ENCODE peak calls at places on chromosomes 6 and 20, in five cellular contexts. O is aorta, N is tibial nerve, U is A549, J is body of pancreas. D is an unnamed sample. For H3K4me1, the result is how much of the 10 kb centered on the place peaks cover.

GRCh38 chr6:169981969-169982368 is 230.5 kb downstream of the ERMARD start:
- DNase-seq in N (no peak), O (peak), J (no peak), U (no peak), D (no peak)

GRCh38 chr6:119443993-119444641 is 94.6 kb upstream of the MAN1A1 start:
- DNase-seq in U (no peak), O (no peak), J (no peak), N (no peak), D (no peak)

GRCh38 chr6:37038297-37039198 is 33.1 kb downstream of the FGD2 start:
- DNase-seq in O (peak), J (peak), U (no peak), N (peak), D (no peak)

GRCh38 chr6:73121421-73121993 is 103.8 kb downstream of the KHDC1L start:
- DNase-seq in J (no peak), U (no peak), N (no peak), O (no peak), D (no peak)

GRCh38 chr6:143642403-143642802 is 35.4 kb upstream of the PHACTR2 start:
- DNase-seq in J (no peak), U (no peak), O (no peak), N (no peak), D (no peak)

GRCh38 chr20:43458422-43458924 is 777 bp downstream of the SRSF6 start:
- DNase-seq in N (no peak), J (no peak), U (no peak), O (no peak), D (no peak)

GRCh38 chr6:109236140-109237081 is 141.1 kb downstream of the CEP57L1 start:
- DNase-seq in O (no peak), N (no peak), U (peak), J (peak), D (no peak)

GRCh38 chr6:109013551-109014101 is 81.0 kb downstream of the SESN1 start:
- DNase-seq in U (no peak), N (no peak), O (no peak), J (no peak), D (no peak)

GRCh38 chr20:41249781-41250281 is 67.7 kb downstream of the ZHX3 start:
- DNase-seq in J (no peak), O (no peak), U (peak), N (no peak), D (no peak)

GRCh38 chr20:36917943-36918342 is 33.6 kb downstream of the SAMHD1 start:
- DNase-seq in O (no peak), N (no peak), J (no peak), U (no peak), D (no peak)

GRCh38 chr6:14743465-14744211 is 502.2 kb upstream of the JARID2 start:
- DNase-seq in O (peak), N (no peak), J (no peak), U (peak), D (no peak)

GRCh38 chr6:4078830-4079471 is at the start of gene FAM217A:
- DNase-seq in J (no peak), U (no peak), N (no peak), O (no peak), D (no peak)

GRCh38 chr6:119978274-119978889 is 628.8 kb upstream of the MAN1A1 start:
- DNase-seq in N (no peak), U (peak), J (peak), O (no peak), D (no peak)

GRCh38 chr20:46276531-46276930 is 31.8 kb downstream of the CDH22 start:
- DNase-seq in U (no peak), J (no peak), O (no peak), N (no peak), D (no peak)

GRCh38 chr6:92635553-92636153 is 783.7 kb downstream of the EPHA7 start:
- DNase-seq in U (no peak), O (no peak), J (no peak), N (no peak), D (no peak)

GRCh38 chr6:35312076-35312762 is 14.6 kb downstream of the DEF6 start:
- DNase-seq in U (no peak), N (no peak), J (no peak), O (no peak), D (no peak)

GRCh38 chr6:152635949-152636674 is 1.1 kb downstream of the SYNE1 start:
- DNase-seq in N (no peak), U (no peak), O (peak), J (no peak), D (peak)

GRCh38 chr6:19297880-19298279 is 539.3 kb upstream of the ID4 start:
- DNase-seq in N (no peak), U (no peak), J (no peak), O (no peak), D (no peak)

GRCh38 chr20:63017076-63017825 is 10.5 kb upstream of the BHLHE23 start:
- DNase-seq in N (no peak), J (no peak), O (peak), U (no peak), D (no peak)

GRCh38 chr20:33859157-33859695 is 48.1 kb downstream of the CHMP4B start:
- DNase-seq in N (no peak), O (no peak), J (no peak), U (peak), D (no peak)

GRCh38 chr6:137589067-137589848 is 95.1 kb upstream of the OLIG3 start:
- DNase-seq in O (no peak), N (no peak), J (no peak), U (peak), D (no peak)

GRCh38 chr6:107815846-107816245 is 8.3 kb downstream of the SCML4 start:
- DNase-seq in J (no peak), U (no peak), O (no peak), N (no peak), D (no peak)

GRCh38 chr6:112038268-112038667 is 15.6 kb upstream of the CCN6 start:
- DNase-seq in N (no peak), U (no peak), J (no peak), O (no peak), D (no peak)

GRCh38 chr20:44231193-44231592 is 15.9 kb upstream of the GDAP1L1 start:
- DNase-seq in J (no peak), U (peak), O (no peak), N (no peak), D (no peak)

GRCh38 chr6:10419749-10420545 is 5.1 kb upstream of the TFAP2A start:
- DNase-seq in U (no peak), N (no peak), J (no peak), O (no peak), D (no peak)

GRCh38 chr6:140156131-140156530 is 781.7 kb upstream of the CITED2 start:
- DNase-seq in O (no peak), U (no peak), J (no peak), N (no peak), D (no peak)

GRCh38 chr20:62900692-62901584 is 25.4 kb downstream of the DIDO1 start:
- DNase-seq in O (peak), U (peak), J (no peak), N (no peak), D (no peak)

GRCh38 chr6:431986-432385 is 40.4 kb downstream of the IRF4 start:
- DNase-seq in U (no peak), O (no peak), N (no peak), J (no peak), D (no peak)

GRCh38 chr6:15515660-15516375 is 147.0 kb downstream of the DTNBP1 start:
- DNase-seq in N (no peak), U (no peak), O (no peak), J (no peak), D (no peak)

GRCh38 chr6:22575190-22575589 is 5.8 kb downstream of the HDGFL1 start:
- DNase-seq in U (no peak), N (no peak), O (no peak), J (no peak), D (no peak)

GRCh38 chr6:100904316-100904715 is 23.2 kb upstream of the ASCC3 start:
- DNase-seq in J (no peak), U (no peak), N (no peak), O (no peak), D (no peak)

GRCh38 chr6:31169123-31169857 is 1.2 kb downstream of the POU5F1 start:
- DNase-seq in J (no peak), U (no peak), N (no peak), O (peak), D (no peak)

GRCh38 chr6:110173506-110174132 is 5.9 kb downstream of the WASF1 start:
- DNase-seq in U (no peak), N (no peak), J (no peak), O (no peak), D (no peak)

GRCh38 chr6:84764332-84765049 is at the start of gene TBX18:
- DNase-seq in U (peak), J (peak), O (peak), N (peak), D (peak)

GRCh38 chr20:52340036-52340634 is 148.6 kb upstream of the ZFP64 start:
- DNase-seq in U (peak), O (no peak), N (no peak), J (no peak), D (no peak)

GRCh38 chr6:142648526-142648925 is 296.4 kb downstream of the HIVEP2 start:
- DNase-seq in O (no peak), J (no peak), N (no peak), U (no peak), D (no peak)

GRCh38 chr6:155340464-155341129 is 26.3 kb upstream of the TFB1M start:
- DNase-seq in O (no peak), U (peak), J (no peak), N (no peak), D (no peak)

GRCh38 chr20:2775139-2775538 is 25.3 kb downstream of the CPXM1 start:
- DNase-seq in N (no peak), J (no peak), U (no peak), O (no peak), D (no peak)
- H3K4me1 ChIP-seq in N (under half), J (under half), U (under half), O (under half), D (under half)

GRCh38 chr6:25418463-25419052 is 139.4 kb downstream of the CARMIL1 start:
- DNase-seq in J (no peak), U (no peak), O (no peak), N (no peak), D (no peak)
- H3K4me1 ChIP-seq in J (under half), U (under half), O (under half), N (under half), D (under half)

DNA sequence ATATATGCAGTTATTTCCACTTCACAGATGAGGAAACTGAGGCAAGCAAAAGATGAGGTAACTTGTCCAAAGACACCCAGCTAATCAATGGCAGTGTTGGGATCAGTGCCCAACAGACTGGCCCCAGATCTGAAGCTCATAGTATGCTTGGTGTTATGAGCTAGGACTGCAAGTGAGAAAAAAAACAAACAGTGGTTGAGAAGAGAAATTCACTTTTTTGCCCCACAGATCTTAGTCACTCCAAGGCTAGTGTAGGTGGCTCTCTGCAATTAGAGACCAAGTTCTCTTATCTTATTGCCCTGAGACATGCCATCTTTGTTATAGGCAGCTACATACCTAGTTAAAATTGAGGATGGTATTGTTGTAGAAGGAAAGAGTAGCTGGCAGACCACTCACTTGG is 16.3 kb downstream of the PLEKHG1 start:
- DNase-seq in J (no peak), U (no peak), O (no peak), N (no peak), D (no peak)
- H3K4me1 ChIP-seq in J (under half), U (under half), O (under half), N (under half), D (under half)

DNA sequence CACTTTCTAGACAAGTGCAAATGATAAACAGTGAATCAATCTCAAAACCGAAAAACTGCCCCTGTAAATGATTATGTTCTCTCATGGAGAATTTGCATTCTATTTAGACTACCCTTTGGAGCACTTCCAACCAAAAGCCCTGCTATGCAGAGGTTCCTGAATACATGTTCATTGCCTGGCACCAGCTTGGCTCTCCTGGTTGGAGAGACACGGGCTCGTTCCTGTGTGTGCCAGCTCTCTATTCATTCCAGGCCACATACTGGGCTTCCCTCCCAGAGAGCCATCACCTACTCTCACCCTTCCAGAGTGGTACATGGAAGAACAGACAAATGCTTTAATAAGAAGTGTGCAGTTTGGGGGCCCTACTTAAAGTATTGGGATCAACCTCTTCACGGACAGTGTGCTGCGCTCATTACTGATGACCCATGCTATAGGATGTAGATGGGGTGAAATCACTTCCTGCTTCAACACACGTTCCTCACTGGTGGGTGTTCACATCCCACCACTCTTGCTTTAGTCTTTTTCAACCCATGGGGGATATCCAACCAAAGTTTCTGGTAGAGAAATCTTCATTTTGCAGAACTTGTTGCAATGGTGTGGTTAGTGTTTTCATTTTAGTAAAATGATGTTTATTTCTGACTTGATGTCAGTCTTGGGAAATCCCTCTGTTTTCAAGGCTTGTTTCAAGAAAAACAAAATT is 38.5 kb upstream of the NAA20 start:
- DNase-seq in J (no peak), U (no peak), N (no peak), O (no peak), D (no peak)
- H3K4me1 ChIP-seq in J (half or more), U (half or more), N (under half), O (under half), D (half or more)

D was measured in upper lobe of right lung.